ENCODE peak calls at places on chromosome X, in five cellular contexts. One of them, this sample, is unnamed.

GRCh38 chrX:13151806-13152510 is 107.5 kb upstream of the FAM9C start:
- DNase-seq in fibroblast of lung: peak
- DNase-seq in CD8-positive, alpha-beta memory T cell: no peak
- DNase-seq in psoas muscle: no peak
- DNase-seq in heart right ventricle: peak
- DNase-seq in this sample: peak

GRCh38 chrX:85365370-85365995 is 14.0 kb downstream of the POF1B start:
- DNase-seq in fibroblast of lung: no peak
- DNase-seq in CD8-positive, alpha-beta memory T cell: no peak
- DNase-seq in psoas muscle: no peak
- DNase-seq in heart right ventricle: no peak
- DNase-seq in this sample: no peak

GRCh38 chrX:154749856-154750255 is 1.0 kb downstream of the GAB3 start:
- DNase-seq in fibroblast of lung: no peak
- DNase-seq in CD8-positive, alpha-beta memory T cell: no peak
- DNase-seq in psoas muscle: no peak
- DNase-seq in heart right ventricle: no peak
- DNase-seq in this sample: no peak

GRCh38 chrX:1743105-1743504 is 128.2 kb downstream of the ASMT start:
- DNase-seq in fibroblast of lung: no peak
- DNase-seq in CD8-positive, alpha-beta memory T cell: no peak
- DNase-seq in psoas muscle: no peak
- DNase-seq in heart right ventricle: no peak
- DNase-seq in this sample: no peak

GRCh38 chrX:79366888-79367749 is at the start of gene ITM2A:
- DNase-seq in fibroblast of lung: no peak
- DNase-seq in CD8-positive, alpha-beta memory T cell: peak
- DNase-seq in psoas muscle: peak
- DNase-seq in heart right ventricle: peak
- DNase-seq in this sample: peak

GRCh38 chrX:17930850-17931249 is 69.8 kb upstream of the RAI2 start:
- DNase-seq in fibroblast of lung: no peak
- DNase-seq in CD8-positive, alpha-beta memory T cell: no peak
- DNase-seq in psoas muscle: no peak
- DNase-seq in heart right ventricle: no peak
- DNase-seq in this sample: no peak

GRCh38 chrX:72102760-72103159 is 29.0 kb downstream of the RTL5 start:
- DNase-seq in fibroblast of lung: no peak
- DNase-seq in CD8-positive, alpha-beta memory T cell: no peak
- DNase-seq in psoas muscle: no peak
- DNase-seq in heart right ventricle: no peak
- DNase-seq in this sample: no peak

GRCh38 chrX:16807976-16808542 is 21.8 kb downstream of the TXLNG start:
- DNase-seq in fibroblast of lung: peak
- DNase-seq in CD8-positive, alpha-beta memory T cell: no peak
- DNase-seq in psoas muscle: no peak
- DNase-seq in heart right ventricle: no peak
- DNase-seq in this sample: no peak

GRCh38 chrX:51922561-51922960 is 29.1 kb downstream of the MAGED1 start:
- DNase-seq in fibroblast of lung: no peak
- DNase-seq in CD8-positive, alpha-beta memory T cell: no peak
- DNase-seq in psoas muscle: no peak
- DNase-seq in heart right ventricle: no peak
- DNase-seq in this sample: no peak

GRCh38 chrX:56995271-56995994 is at the start of gene SPIN3:
- DNase-seq in fibroblast of lung: peak
- DNase-seq in CD8-positive, alpha-beta memory T cell: no peak
- DNase-seq in psoas muscle: peak
- DNase-seq in heart right ventricle: peak
- DNase-seq in this sample: peak

GRCh38 chrX:122422547-122422946 is 761.5 kb upstream of the GRIA3 start:
- DNase-seq in fibroblast of lung: no peak
- DNase-seq in CD8-positive, alpha-beta memory T cell: no peak
- DNase-seq in psoas muscle: no peak
- DNase-seq in heart right ventricle: no peak
- DNase-seq in this sample: no peak

GRCh38 chrX:101659601-101660063 is at the start of gene ARMCX2:
- DNase-seq in fibroblast of lung: peak
- DNase-seq in CD8-positive, alpha-beta memory T cell: no peak
- DNase-seq in psoas muscle: peak
- DNase-seq in heart right ventricle: peak
- DNase-seq in this sample: no peak

GRCh38 chrX:101657495-101657894 is 2.2 kb downstream of the ARMCX2 start:
- DNase-seq in fibroblast of lung: no peak
- DNase-seq in CD8-positive, alpha-beta memory T cell: no peak
- DNase-seq in psoas muscle: no peak
- DNase-seq in heart right ventricle: no peak
- DNase-seq in this sample: no peak

GRCh38 chrX:101658661-101659477 is 781 bp downstream of the ARMCX2 start:
- DNase-seq in fibroblast of lung: peak
- DNase-seq in CD8-positive, alpha-beta memory T cell: peak
- DNase-seq in psoas muscle: peak
- DNase-seq in heart right ventricle: peak
- DNase-seq in this sample: peak

GRCh38 chrX:101656817-101657216 is 2.8 kb downstream of the ARMCX2 start:
- DNase-seq in fibroblast of lung: no peak
- DNase-seq in CD8-positive, alpha-beta memory T cell: no peak
- DNase-seq in psoas muscle: no peak
- DNase-seq in heart right ventricle: no peak
- DNase-seq in this sample: no peak

DNA sequence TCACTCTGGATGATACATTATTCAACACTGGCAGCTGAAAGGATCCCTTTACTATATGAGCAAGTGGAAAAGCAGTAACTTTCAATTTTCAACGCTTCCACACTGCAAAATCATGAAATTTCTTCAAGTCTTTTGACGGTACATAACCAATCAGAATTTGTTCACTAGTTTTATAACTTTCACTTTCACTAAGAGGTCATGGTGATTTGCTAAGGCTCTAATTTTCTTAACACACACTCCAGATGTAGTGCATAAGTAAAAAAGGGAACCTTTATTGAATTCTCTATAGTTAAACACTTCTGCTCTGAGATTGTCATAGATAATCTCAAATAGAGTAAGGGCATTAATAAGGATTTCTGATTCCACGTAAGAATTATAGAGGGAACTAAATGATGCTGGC is 4.1 kb downstream of the ARMCX2 start:
- DNase-seq in fibroblast of lung: no peak
- DNase-seq in CD8-positive, alpha-beta memory T cell: no peak
- DNase-seq in psoas muscle: no peak
- DNase-seq in heart right ventricle: no peak
- DNase-seq in this sample: no peak
- H3K27ac ChIP-seq in fibroblast of lung: no peak
- H3K27ac ChIP-seq in CD8-positive, alpha-beta memory T cell: no peak
- H3K27ac ChIP-seq in psoas muscle: no peak
- H3K27ac ChIP-seq in heart right ventricle: no peak
- H3K27ac ChIP-seq in this sample: no peak

DNA sequence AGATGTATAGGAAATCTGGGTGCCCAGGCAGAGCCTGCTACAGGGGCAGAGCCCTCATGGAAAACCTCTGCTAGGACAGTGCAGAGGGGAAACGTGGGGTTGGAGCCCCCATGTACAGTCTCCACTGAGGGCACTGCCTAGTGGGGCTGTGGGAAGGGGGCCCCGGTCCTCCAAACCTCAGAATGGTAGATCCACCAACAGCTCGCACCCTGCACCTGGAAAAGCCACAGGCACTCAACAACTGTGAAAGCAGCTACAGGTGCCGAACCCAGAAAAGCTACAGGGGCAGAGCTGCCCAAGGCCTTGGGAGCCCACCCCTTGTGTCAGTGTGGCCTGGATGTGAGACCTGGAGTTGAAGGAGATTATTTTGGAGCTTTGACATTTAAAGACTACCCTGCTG is 5.4 kb upstream of the XPNPEP2 start:
- DNase-seq in fibroblast of lung: no peak
- DNase-seq in CD8-positive, alpha-beta memory T cell: no peak
- DNase-seq in psoas muscle: no peak
- DNase-seq in heart right ventricle: no peak
- DNase-seq in this sample: no peak
- H3K27ac ChIP-seq in fibroblast of lung: no peak
- H3K27ac ChIP-seq in CD8-positive, alpha-beta memory T cell: no peak
- H3K27ac ChIP-seq in psoas muscle: no peak
- H3K27ac ChIP-seq in heart right ventricle: no peak
- H3K27ac ChIP-seq in this sample: no peak

GRCh38 chrX:55011294-55011693 is 11.1 kb downstream of the APEX2 start:
- DNase-seq in fibroblast of lung: no peak
- DNase-seq in CD8-positive, alpha-beta memory T cell: no peak
- DNase-seq in psoas muscle: no peak
- DNase-seq in heart right ventricle: no peak
- DNase-seq in this sample: no peak

GRCh38 chrX:55014897-55015299 is 14.7 kb downstream of the APEX2 start:
- DNase-seq in fibroblast of lung: no peak
- DNase-seq in CD8-positive, alpha-beta memory T cell: no peak
- DNase-seq in psoas muscle: no peak
- DNase-seq in heart right ventricle: no peak
- DNase-seq in this sample: no peak
- H3K27ac ChIP-seq in fibroblast of lung: no peak
- H3K27ac ChIP-seq in CD8-positive, alpha-beta memory T cell: no peak
- H3K27ac ChIP-seq in psoas muscle: no peak
- H3K27ac ChIP-seq in heart right ventricle: no peak
- H3K27ac ChIP-seq in this sample: no peak

GRCh38 chrX:21529771-21530170 is 128.4 kb downstream of the KLHL34 start:
- DNase-seq in fibroblast of lung: peak
- DNase-seq in CD8-positive, alpha-beta memory T cell: no peak
- DNase-seq in psoas muscle: no peak
- DNase-seq in heart right ventricle: no peak
- DNase-seq in this sample: no peak

GRCh38 chrX:21524008-21524407 is 134.1 kb downstream of the KLHL34 start:
- DNase-seq in fibroblast of lung: no peak
- DNase-seq in CD8-positive, alpha-beta memory T cell: no peak
- DNase-seq in psoas muscle: no peak
- DNase-seq in heart right ventricle: no peak
- DNase-seq in this sample: no peak

DNA sequence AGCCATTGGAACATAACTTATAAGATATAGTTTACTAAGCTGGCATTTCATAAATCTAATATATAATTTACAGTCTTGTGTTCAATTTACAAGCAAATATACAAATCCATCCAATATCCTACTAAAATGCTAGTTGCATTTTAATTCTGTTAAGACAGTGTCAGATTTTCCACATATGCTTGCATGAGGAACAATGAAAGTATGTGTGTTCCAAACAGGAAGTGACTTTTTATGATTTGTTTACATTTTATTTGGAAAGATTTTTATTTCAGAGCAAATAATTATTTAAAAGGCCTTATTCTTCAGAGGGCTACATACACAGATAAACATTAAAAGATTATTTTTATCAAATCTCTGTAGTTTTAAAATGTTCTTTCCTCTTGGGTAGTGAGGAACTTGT is 130.1 kb downstream of the KLHL34 start:
- DNase-seq in fibroblast of lung: peak
- DNase-seq in CD8-positive, alpha-beta memory T cell: no peak
- DNase-seq in psoas muscle: no peak
- DNase-seq in heart right ventricle: no peak
- DNase-seq in this sample: no peak
- H3K27ac ChIP-seq in fibroblast of lung: peak
- H3K27ac ChIP-seq in CD8-positive, alpha-beta memory T cell: no peak
- H3K27ac ChIP-seq in psoas muscle: no peak
- H3K27ac ChIP-seq in heart right ventricle: no peak
- H3K27ac ChIP-seq in this sample: no peak

This sample was measured in CD4-positive, alpha-beta memory T cell.